ENCODE peak calls at places on chromosomes 11 and 22, in ten cellular contexts. W, G, U, C, A, I, T, R, B and H are unnamed samples.

GRCh38 chr11:116984589-116984988 is 113.6 kb downstream of the SIK3 start:
- DNase-seq in R (peak; percentile 92), B (no peak), I (no peak), W (no peak), U (peak; percentile 95), C (no peak), G (no peak), A (no peak), T (no peak), H (no peak)

GRCh38 chr11:28820296-28820989 is 712.3 kb downstream of the METTL15 start:
- DNase-seq in U (no peak), I (no peak), B (no peak), W (no peak), T (no peak), A (no peak), R (no peak), C (no peak), G (no peak), H (no peak)

GRCh38 chr11:122668562-122669090 is 13.1 kb downstream of the UBASH3B start:
- DNase-seq in A (no peak), G (no peak), W (no peak), I (no peak), B (no peak), T (no peak), U (peak; percentile 74), C (no peak), R (peak; percentile 97), H (no peak)

GRCh38 chr11:64305691-64306562 is 603 bp downstream of the ESRRA start:
- DNase-seq in I (no peak), U (no peak), T (peak; percentile 77), C (peak; percentile 75), B (peak; percentile 85), W (peak; percentile 91), G (peak; percentile 93), R (peak; percentile 73), A (peak; percentile 73), H (peak; percentile 70)

GRCh38 chr11:86177319-86177718 is 67.2 kb upstream of the EED start:
- DNase-seq in A (no peak), G (no peak), R (no peak), I (no peak), B (no peak), U (no peak), W (no peak), C (no peak), T (no peak), H (no peak)

GRCh38 chr11:73420136-73420535 is 43.9 kb downstream of the RELT start:
- DNase-seq in T (no peak), U (no peak), G (no peak), B (no peak), I (no peak), C (no peak), A (no peak), W (no peak), R (no peak), H (no peak)

GRCh38 chr22:39665661-39666431 is 95.3 kb downstream of the CACNA1I start:
- DNase-seq in C (no peak), T (no peak), I (no peak), W (no peak), A (no peak), U (no peak), B (no peak), G (no peak), R (no peak), H (no peak)

GRCh38 chr11:108865411-108865810 is 200.5 kb downstream of the DDX10 start:
- DNase-seq in G (no peak), I (no peak), R (no peak), W (no peak), B (no peak), T (no peak), C (no peak), A (no peak), U (no peak), H (no peak)

GRCh38 chr11:68584097-68584496 is 100.2 kb upstream of the GAL start:
- DNase-seq in A (peak; percentile 55), R (peak; percentile 54), W (no peak), G (no peak), I (peak; percentile 61), U (no peak), T (peak; percentile 87), B (peak; percentile 33), C (peak; percentile 25), H (no peak)

GRCh38 chr11:109734602-109735001 is 312.6 kb downstream of the C11orf87 start:
- DNase-seq in U (no peak), R (no peak), B (no peak), W (no peak), T (no peak), A (no peak), G (no peak), C (no peak), I (no peak), H (no peak)

GRCh38 chr22:20986365-20986764 is 4.3 kb downstream of the LZTR1 start:
- DNase-seq in W (no peak), I (no peak), U (no peak), B (no peak), T (no peak), C (no peak), G (no peak), A (no peak), R (no peak), H (no peak)

GRCh38 chr11:101323997-101324396 is 194.4 kb upstream of the PGR start:
- DNase-seq in I (no peak), T (peak; percentile 21), C (no peak), A (no peak), U (no peak), G (no peak), W (no peak), R (no peak), B (no peak), H (no peak)
- TF ChIP-seq CTCF in I (no peak), T (no peak), C (no peak), A (no peak), U (no peak), G (no peak), W (no peak), R (peak; percentile 53), B (no peak), H (no peak)

DNA sequence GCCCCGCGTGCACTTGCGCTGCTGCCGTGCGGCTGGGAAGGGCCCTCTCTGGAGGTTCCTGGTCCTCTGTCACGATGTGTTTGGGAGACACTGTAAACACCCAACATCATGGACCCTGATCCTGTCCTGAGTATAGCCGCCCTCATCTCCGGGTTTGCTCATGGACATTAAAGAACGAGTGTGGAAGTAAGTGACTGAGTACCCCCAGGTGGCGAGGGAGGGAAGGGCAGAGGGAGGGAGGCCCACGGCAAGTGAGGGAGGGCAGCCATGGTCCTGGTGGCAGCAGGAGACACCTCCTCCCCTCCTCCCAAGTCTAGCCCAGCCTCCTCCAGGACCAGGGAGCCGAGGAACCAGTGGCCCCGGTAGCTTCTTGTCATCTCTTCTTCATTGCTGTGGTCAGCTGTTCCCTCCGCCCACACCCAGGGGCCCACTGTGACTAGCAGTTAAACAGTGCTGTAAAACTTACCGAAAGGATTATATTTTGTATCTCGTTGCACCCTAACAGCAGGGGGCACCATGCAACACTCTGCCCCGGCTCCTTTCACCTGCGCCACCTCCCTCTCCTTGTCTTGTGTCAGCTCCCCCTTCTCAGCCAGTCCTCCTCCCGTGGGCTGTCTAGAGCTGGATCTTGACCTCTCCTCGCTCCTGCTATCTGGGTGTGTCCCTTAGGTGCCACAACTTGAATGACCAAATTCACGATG is 566.5 kb upstream of the B3GAT1 start:
- DNase-seq in A (peak; percentile 32), U (no peak), T (peak; percentile 29), B (no peak), W (no peak), G (no peak), C (no peak), I (no peak), R (no peak), H (no peak)
- TF ChIP-seq CTCF in A (no peak), U (no peak), T (no peak), B (no peak), W (no peak), G (no peak), C (no peak), I (no peak), R (no peak), H (no peak)

GRCh38 chr11:119484741-119485605 is 62.0 kb upstream of the THY1 start:
- DNase-seq in I (no peak), C (no peak), R (no peak), A (no peak), G (peak; percentile 56), W (no peak), B (no peak), U (no peak), T (peak; percentile 64), H (peak; percentile 26)
- TF ChIP-seq CTCF in I (no peak), C (peak; percentile 47), R (peak; percentile 43), A (no peak), G (no peak), W (no peak), B (no peak), U (peak; percentile 51), T (peak; percentile 33), H (peak; percentile 15)

GRCh38 chr11:3854660-3854976 is 846 bp upstream of the STIM1 start:
- DNase-seq in A (no peak), C (no peak), U (no peak), W (no peak), G (no peak), B (no peak), R (no peak), T (no peak), I (no peak), H (no peak)

GRCh38 chr11:3853935-3854659 is 1.4 kb upstream of the STIM1 start:
- DNase-seq in R (no peak), W (no peak), G (no peak), B (no peak), A (no peak), I (peak; percentile 49), U (no peak), C (no peak), T (no peak), H (peak; percentile 75)

GRCh38 chr11:3855808-3856491 is 486 bp downstream of the STIM1 start:
- DNase-seq in C (peak; percentile 24), U (no peak), W (peak; percentile 87), B (peak; percentile 57), R (peak; percentile 23), I (peak; percentile 40), A (no peak), T (peak; percentile 57), G (peak; percentile 93), H (peak; percentile 66)

GRCh38 chr11:3853545-3853842 is 2.0 kb upstream of the STIM1 start:
- DNase-seq in G (no peak), R (no peak), I (no peak), A (no peak), U (no peak), C (no peak), B (no peak), T (no peak), W (no peak), H (no peak)

DNA sequence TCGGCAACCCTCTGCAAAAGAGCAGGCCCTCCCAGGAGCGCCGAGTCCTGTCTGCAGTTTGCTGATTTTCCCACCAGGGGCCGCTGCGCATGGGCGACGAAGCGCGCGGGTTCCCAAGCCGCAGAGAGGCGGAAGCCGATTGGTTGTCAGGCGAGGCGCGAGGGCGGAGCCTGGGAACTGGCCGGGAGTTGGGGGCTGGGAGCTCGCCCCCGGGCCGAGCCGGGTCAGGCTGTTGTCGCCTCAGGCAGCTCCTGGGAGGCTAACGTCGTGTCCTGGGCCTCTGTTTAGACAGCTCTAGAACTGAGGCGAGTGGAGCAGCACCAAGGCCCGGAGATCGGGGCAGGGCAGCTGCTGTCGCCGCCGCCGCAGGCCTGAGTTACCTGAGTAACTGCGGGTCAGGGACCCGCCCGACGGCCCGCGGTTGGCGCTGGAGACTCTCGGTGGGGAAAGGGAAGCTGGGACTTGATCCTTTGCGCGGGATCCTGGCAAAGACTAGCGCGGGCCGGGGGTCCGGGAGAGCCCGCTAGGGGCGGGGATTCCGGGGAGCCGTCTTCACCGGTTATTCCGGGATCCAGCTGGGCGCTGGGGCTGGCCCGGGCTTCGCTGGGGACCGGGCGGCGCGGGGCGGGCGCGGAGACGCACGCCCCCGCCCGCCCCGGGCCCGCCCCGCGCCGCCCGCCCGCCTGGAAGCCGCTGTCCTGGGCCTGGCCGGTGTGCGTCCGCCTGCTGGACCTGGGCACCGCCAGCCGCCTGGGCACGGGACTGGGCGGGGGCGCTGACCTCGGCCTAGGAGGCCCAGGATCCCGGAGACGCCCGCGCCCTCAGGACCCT is at the start of gene STIM1:
- DNase-seq in I (peak; percentile 93), B (peak; percentile 96), R (peak; percentile 95), A (peak; percentile 95), G (peak; percentile 99), U (peak; percentile 90), W (peak; percentile 98), T (peak; percentile 97), C (peak; percentile 99), H (peak; percentile 92)
- TF ChIP-seq CTCF in I (peak; percentile 95), B (peak; percentile 95), R (peak; percentile 83), A (peak; percentile 83), G (peak; percentile 96), U (peak; percentile 99), W (peak; percentile 98), T (peak; percentile 89), C (peak; percentile 96), H (peak; percentile 97)